ENCODE peak calls at places on chromosomes 16 and 17, in five cellular contexts. H, R, K, E and S are unnamed samples.

GRCh38 chr17:10748475-10749110 is 18.8 kb upstream of the TMEM220 start:
- DNase-seq in K (no peak), H (no peak), R (no peak), E (no peak), S (no peak)

GRCh38 chr16:79013004-79013403 is 587.5 kb downstream of the MAF start:
- DNase-seq in E (no peak), K (no peak), R (no peak), H (no peak), S (no peak)

GRCh38 chr16:85162478-85163277 is 50.4 kb upstream of the CIBAR2 start:
- DNase-seq in K (no peak), H (no peak), R (no peak), E (no peak), S (no peak)

GRCh38 chr16:2952679-2953078 is 11.4 kb upstream of the KREMEN2 start:
- DNase-seq in E (no peak), H (no peak), R (no peak), K (no peak), S (no peak)

GRCh38 chr16:50602531-50603205 is 54.5 kb downstream of the NKD1 start:
- DNase-seq in E (no peak), K (no peak), H (no peak), R (no peak), S (no peak)

GRCh38 chr17:35373532-35373983 is at the start of gene SLFN11:
- DNase-seq in E (no peak), R (no peak), H (no peak), K (peak; percentile 30), S (peak; percentile 59)

GRCh38 chr17:28938552-28938951 is 12.8 kb downstream of the PHF12 start:
- DNase-seq in H (no peak), K (no peak), R (no peak), E (no peak), S (no peak)

GRCh38 chr16:28879261-28879840 is 1.1 kb downstream of the ATP2A1 start:
- DNase-seq in H (no peak), K (no peak), E (no peak), R (no peak), S (no peak)

GRCh38 chr17:65733314-65733713 is 171.9 kb upstream of the AXIN2 start:
- DNase-seq in R (no peak), H (no peak), K (no peak), E (no peak), S (no peak)

GRCh38 chr16:31010539-31010938 is at the start of gene STX1B:
- DNase-seq in H (no peak), R (peak; percentile 82), E (no peak), K (no peak), S (peak; percentile 87)

GRCh38 chr16:24255446-24256352 is at the start of gene CACNG3:
- DNase-seq in R (peak; percentile 89), E (no peak), H (peak; percentile 37), K (no peak), S (peak; percentile 96)

GRCh38 chr17:27762527-27763305 is 37.6 kb downstream of the NOS2 start:
- DNase-seq in H (no peak), K (no peak), E (no peak), R (no peak), S (peak; percentile 72)

GRCh38 chr16:22370038-22370541 is 4.3 kb downstream of the CDR2 start:
- DNase-seq in E (no peak), R (no peak), K (no peak), H (peak; percentile 46), S (no peak)

GRCh38 chr16:20300312-20301097 is 26.8 kb downstream of the GP2 start:
- DNase-seq in R (peak; percentile 70), K (peak; percentile 46), H (peak; percentile 71), E (peak; percentile 42), S (peak; percentile 72)
- TF ChIP-seq SRF in R (no peak), K (no peak), H (no peak), E (no peak), S (no peak)

GRCh38 chr17:47875586-47875985 is 20.4 kb upstream of the SP2 start:
- DNase-seq in R (no peak), H (no peak), E (no peak), K (no peak), S (no peak)
- H3K27ac ChIP-seq in R (no peak overlapping the region), H (no peak overlapping the region), E (no peak overlapping the region), K (no peak overlapping the region), S (no peak overlapping the region)

GRCh38 chr17:82400830-82401229 is 17.3 kb upstream of the HEXD start:
- DNase-seq in R (no peak), E (no peak), H (no peak), K (no peak), S (no peak)

GRCh38 chr17:82405051-82405450 is 13.1 kb upstream of the HEXD start:
- DNase-seq in E (no peak), R (no peak), K (no peak), H (no peak), S (no peak)

GRCh38 chr17:82402865-82403264 is 15.3 kb upstream of the HEXD start:
- DNase-seq in H (no peak), K (peak; percentile 45), E (no peak), R (no peak), S (no peak)

GRCh38 chr17:82406131-82406671 is 11.9 kb upstream of the HEXD start:
- DNase-seq in E (no peak), K (no peak), H (no peak), R (no peak), S (no peak)

GRCh38 chr17:82403662-82404660 is 14.2 kb upstream of the HEXD start:
- DNase-seq in K (no peak), R (no peak), E (no peak), H (no peak), S (no peak)
- TF ChIP-seq SRF in K (no peak), R (no peak), E (no peak), H (no peak), S (no peak)

GRCh38 chr17:63445065-63445464 is 1.0 kb downstream of the CYB561 start:
- DNase-seq in K (no peak), E (no peak), H (no peak), R (no peak), S (no peak)
- H3K27ac ChIP-seq in K (no peak overlapping the region), E (peak overlapping the region; percentile 92), H (no peak overlapping the region), R (no peak overlapping the region), S (no peak overlapping the region)

DNA sequence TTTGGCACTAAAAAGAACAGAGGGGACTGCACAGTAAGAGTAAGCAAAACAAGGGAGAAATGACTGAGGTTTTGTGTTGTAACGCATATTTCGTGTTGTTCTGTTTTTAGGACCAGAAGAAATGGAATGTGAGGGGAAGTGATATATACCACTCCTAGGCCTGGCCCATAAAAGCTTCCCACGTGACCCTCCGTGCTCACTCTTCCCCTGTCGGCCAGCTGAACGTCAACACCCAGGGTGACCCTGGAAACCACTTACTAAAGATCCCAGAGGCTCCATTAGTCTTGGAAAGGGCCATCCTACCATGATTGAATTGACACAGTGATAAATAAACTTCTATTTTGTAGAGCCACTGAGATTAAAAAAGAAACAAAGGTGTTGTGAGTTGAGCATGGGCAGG is 79.8 kb downstream of the HELZ start:
- DNase-seq in R (no peak), H (no peak), K (no peak), E (no peak), S (no peak)
- TF ChIP-seq SRF in R (no peak), H (no peak), K (no peak), E (no peak), S (no peak)

DNA sequence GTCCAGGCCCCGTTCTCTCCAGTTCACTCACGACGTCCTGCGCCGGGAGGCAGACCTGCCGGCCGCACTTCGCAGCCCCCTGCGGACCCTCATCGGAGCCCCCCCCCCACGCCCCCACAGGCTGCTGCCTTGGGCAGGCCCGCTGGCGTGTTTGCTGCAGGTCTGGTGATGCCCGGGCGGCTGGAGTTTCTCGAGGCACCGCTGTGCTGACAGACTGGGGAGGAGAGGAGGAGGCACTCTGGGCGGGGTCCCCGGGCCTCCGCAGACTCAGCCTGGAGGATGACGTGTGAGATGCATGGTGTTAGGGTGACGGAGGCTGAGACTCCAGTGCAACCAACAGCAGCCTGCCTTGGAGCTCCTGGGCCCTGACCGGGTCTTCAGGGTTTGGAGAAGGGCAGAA is 24.1 kb downstream of the BAIAP2 start:
- DNase-seq in H (no peak), K (no peak), R (no peak), E (no peak), S (no peak)
- H3K27ac ChIP-seq in H (no peak overlapping the region), K (no peak overlapping the region), R (no peak overlapping the region), E (no peak overlapping the region), S (no peak overlapping the region)

DNA sequence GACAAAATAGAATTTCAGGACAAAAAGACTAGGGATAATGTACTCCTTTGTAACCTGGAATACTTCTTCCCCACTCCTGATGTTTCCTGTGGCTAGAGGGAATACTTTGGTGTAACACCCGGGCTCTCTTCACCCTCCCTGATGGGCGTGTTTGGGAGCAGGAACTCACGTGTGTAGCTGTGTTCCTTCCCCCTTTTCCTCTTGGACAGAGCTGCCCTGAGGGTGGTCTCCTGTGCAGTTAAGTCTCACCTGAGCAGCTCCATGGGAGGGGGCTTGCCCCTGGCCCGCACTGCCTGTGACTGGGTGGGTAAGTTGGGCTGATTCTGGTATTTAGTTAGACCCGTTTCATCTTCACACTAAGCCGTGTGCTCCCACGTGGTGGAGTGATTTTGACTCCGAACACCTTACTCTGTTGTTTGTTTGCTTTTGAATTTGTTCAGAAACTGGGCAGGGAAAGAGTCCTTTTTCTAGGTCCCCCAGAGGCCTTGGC is 87.9 kb downstream of the OR1D5 start:
- DNase-seq in E (peak; percentile 90), H (peak; percentile 87), K (no peak), R (no peak), S (no peak)
- TF ChIP-seq SRF in E (peak; percentile 53), H (peak; percentile 67), K (no peak), R (no peak), S (no peak)

GRCh38 chr16:4382795-4383357 is 11.2 kb downstream of the VASN start:
- DNase-seq in R (peak; percentile 10), K (no peak), H (no peak), E (no peak), S (no peak)

GRCh38 chr16:4381072-4381934 is 9.7 kb downstream of the VASN start:
- DNase-seq in E (no peak), K (no peak), H (no peak), R (peak; percentile 15), S (no peak)

GRCh38 chr16:4380131-4381063 is 8.7 kb downstream of the VASN start:
- DNase-seq in H (no peak), R (peak; percentile 22), K (no peak), E (no peak), S (no peak)

GRCh38 chr16:4383591-4384495 is 12.2 kb downstream of the VASN start:
- DNase-seq in H (no peak), R (peak; percentile 14), K (no peak), E (no peak), S (no peak)

GRCh38 chr16:4381935-4382794 is 10.5 kb downstream of the VASN start:
- DNase-seq in H (no peak), K (no peak), R (peak; percentile 32), E (no peak), S (no peak)
- H3K27ac ChIP-seq in H (no peak overlapping the region), K (no peak overlapping the region), R (no peak overlapping the region), E (no peak overlapping the region), S (no peak overlapping the region)